ENCODE peak calls at places on chromosomes 11 and 22, in eight cellular contexts. One of them, this sample, is unnamed.

GRCh38 chr11:121762820-121763219 is 310.1 kb upstream of the SORL1-AS1 start:
- DNase-seq in PC-3: peak
- DNase-seq in NCI-H69: peak
- DNase-seq in activated CD4-positive, CD25-positive, alpha-beta regulatory T cell: no peak
- DNase-seq in Ammon's horn: peak
- DNase-seq in stimulated activated CD4-positive, alpha-beta T cell treated with anti-CD3 and anti-CD28 coated beads, Interleukin-4, amount 100 ng/mL, for 24 hours: no peak
- DNase-seq in EH: peak
- DNase-seq in EL: peak
- DNase-seq in this sample: peak

GRCh38 chr22:19941365-19942070 is at the start of the genes COMT and TXNRD2:
- DNase-seq in EL: peak
- DNase-seq in stimulated activated CD4-positive, alpha-beta T cell treated with anti-CD3 and anti-CD28 coated beads, Interleukin-4, amount 100 ng/mL, for 24 hours: peak
- DNase-seq in NCI-H69: peak
- DNase-seq in PC-3: peak
- DNase-seq in EH: peak
- DNase-seq in activated CD4-positive, CD25-positive, alpha-beta regulatory T cell: peak
- DNase-seq in Ammon's horn: peak
- DNase-seq in this sample: no peak

GRCh38 chr22:23231471-23232093 is 51.3 kb downstream of the BCR start:
- DNase-seq in EH: peak
- DNase-seq in Ammon's horn: no peak
- DNase-seq in EL: peak
- DNase-seq in PC-3: no peak
- DNase-seq in stimulated activated CD4-positive, alpha-beta T cell treated with anti-CD3 and anti-CD28 coated beads, Interleukin-4, amount 100 ng/mL, for 24 hours: no peak
- DNase-seq in activated CD4-positive, CD25-positive, alpha-beta regulatory T cell: no peak
- DNase-seq in NCI-H69: no peak
- DNase-seq in this sample: no peak

GRCh38 chr11:70024773-70025045 is 53.4 kb upstream of the ANO1 start:
- DNase-seq in EH: no peak
- DNase-seq in stimulated activated CD4-positive, alpha-beta T cell treated with anti-CD3 and anti-CD28 coated beads, Interleukin-4, amount 100 ng/mL, for 24 hours: no peak
- DNase-seq in NCI-H69: no peak
- DNase-seq in activated CD4-positive, CD25-positive, alpha-beta regulatory T cell: no peak
- DNase-seq in EL: no peak
- DNase-seq in PC-3: no peak
- DNase-seq in Ammon's horn: no peak
- DNase-seq in this sample: no peak

GRCh38 chr22:19166421-19166820 is 12.1 kb downstream of the SLC25A1 start:
- DNase-seq in EH: no peak
- DNase-seq in PC-3: no peak
- DNase-seq in Ammon's horn: no peak
- DNase-seq in activated CD4-positive, CD25-positive, alpha-beta regulatory T cell: no peak
- DNase-seq in stimulated activated CD4-positive, alpha-beta T cell treated with anti-CD3 and anti-CD28 coated beads, Interleukin-4, amount 100 ng/mL, for 24 hours: no peak
- DNase-seq in NCI-H69: no peak
- DNase-seq in EL: no peak
- DNase-seq in this sample: no peak

GRCh38 chr11:47330002-47330911 is 22.2 kb downstream of the MYBPC3 start:
- DNase-seq in Ammon's horn: no peak
- DNase-seq in stimulated activated CD4-positive, alpha-beta T cell treated with anti-CD3 and anti-CD28 coated beads, Interleukin-4, amount 100 ng/mL, for 24 hours: no peak
- DNase-seq in EL: peak
- DNase-seq in PC-3: no peak
- DNase-seq in activated CD4-positive, CD25-positive, alpha-beta regulatory T cell: no peak
- DNase-seq in NCI-H69: peak
- DNase-seq in EH: peak
- DNase-seq in this sample: peak

GRCh38 chr11:19817265-19817851 is 104.7 kb downstream of the NAV2 start:
- DNase-seq in activated CD4-positive, CD25-positive, alpha-beta regulatory T cell: no peak
- DNase-seq in EH: no peak
- DNase-seq in NCI-H69: no peak
- DNase-seq in PC-3: no peak
- DNase-seq in Ammon's horn: peak
- DNase-seq in stimulated activated CD4-positive, alpha-beta T cell treated with anti-CD3 and anti-CD28 coated beads, Interleukin-4, amount 100 ng/mL, for 24 hours: no peak
- DNase-seq in EL: no peak
- DNase-seq in this sample: no peak

GRCh38 chr11:8258771-8259170 is 4.9 kb downstream of the LMO1 start:
- DNase-seq in Ammon's horn: no peak
- DNase-seq in NCI-H69: peak
- DNase-seq in EH: peak
- DNase-seq in EL: peak
- DNase-seq in PC-3: peak
- DNase-seq in activated CD4-positive, CD25-positive, alpha-beta regulatory T cell: no peak
- DNase-seq in stimulated activated CD4-positive, alpha-beta T cell treated with anti-CD3 and anti-CD28 coated beads, Interleukin-4, amount 100 ng/mL, for 24 hours: no peak
- DNase-seq in this sample: peak

GRCh38 chr11:64347171-64347867 is 7.3 kb downstream of the CCDC88B start:
- DNase-seq in EH: no peak
- DNase-seq in Ammon's horn: no peak
- DNase-seq in NCI-H69: no peak
- DNase-seq in activated CD4-positive, CD25-positive, alpha-beta regulatory T cell: no peak
- DNase-seq in EL: no peak
- DNase-seq in PC-3: peak
- DNase-seq in stimulated activated CD4-positive, alpha-beta T cell treated with anti-CD3 and anti-CD28 coated beads, Interleukin-4, amount 100 ng/mL, for 24 hours: no peak
- DNase-seq in this sample: peak

GRCh38 chr11:13260963-13261599 is 16.5 kb upstream of the BMAL1 start:
- DNase-seq in stimulated activated CD4-positive, alpha-beta T cell treated with anti-CD3 and anti-CD28 coated beads, Interleukin-4, amount 100 ng/mL, for 24 hours: no peak
- DNase-seq in EL: peak
- DNase-seq in EH: peak
- DNase-seq in Ammon's horn: no peak
- DNase-seq in NCI-H69: no peak
- DNase-seq in activated CD4-positive, CD25-positive, alpha-beta regulatory T cell: no peak
- DNase-seq in PC-3: peak
- DNase-seq in this sample: peak

GRCh38 chr11:25992254-25992653 is 339.7 kb upstream of the ANO3 start:
- DNase-seq in stimulated activated CD4-positive, alpha-beta T cell treated with anti-CD3 and anti-CD28 coated beads, Interleukin-4, amount 100 ng/mL, for 24 hours: no peak
- DNase-seq in NCI-H69: no peak
- DNase-seq in activated CD4-positive, CD25-positive, alpha-beta regulatory T cell: no peak
- DNase-seq in Ammon's horn: no peak
- DNase-seq in EH: no peak
- DNase-seq in EL: no peak
- DNase-seq in PC-3: no peak
- DNase-seq in this sample: no peak

GRCh38 chr11:20873054-20873453 is 203.7 kb downstream of the NELL1 start:
- DNase-seq in activated CD4-positive, CD25-positive, alpha-beta regulatory T cell: no peak
- DNase-seq in EL: no peak
- DNase-seq in PC-3: peak
- DNase-seq in stimulated activated CD4-positive, alpha-beta T cell treated with anti-CD3 and anti-CD28 coated beads, Interleukin-4, amount 100 ng/mL, for 24 hours: no peak
- DNase-seq in NCI-H69: peak
- DNase-seq in Ammon's horn: peak
- DNase-seq in EH: no peak
- DNase-seq in this sample: peak

GRCh38 chr11:128776088-128776433 is 82.2 kb downstream of the FLI1 start:
- DNase-seq in EL: no peak
- DNase-seq in PC-3: no peak
- DNase-seq in EH: no peak
- DNase-seq in activated CD4-positive, CD25-positive, alpha-beta regulatory T cell: no peak
- DNase-seq in stimulated activated CD4-positive, alpha-beta T cell treated with anti-CD3 and anti-CD28 coated beads, Interleukin-4, amount 100 ng/mL, for 24 hours: peak
- DNase-seq in Ammon's horn: no peak
- DNase-seq in NCI-H69: no peak
- DNase-seq in this sample: no peak

GRCh38 chr11:45974806-45975205 is 52.4 kb downstream of the LARGE2 start:
- DNase-seq in activated CD4-positive, CD25-positive, alpha-beta regulatory T cell: no peak
- DNase-seq in Ammon's horn: no peak
- DNase-seq in EL: no peak
- DNase-seq in stimulated activated CD4-positive, alpha-beta T cell treated with anti-CD3 and anti-CD28 coated beads, Interleukin-4, amount 100 ng/mL, for 24 hours: no peak
- DNase-seq in PC-3: no peak
- DNase-seq in EH: peak
- DNase-seq in NCI-H69: no peak
- DNase-seq in this sample: no peak

GRCh38 chr11:134509381-134510068 is 97.5 kb upstream of the B3GAT1 start:
- DNase-seq in Ammon's horn: no peak
- DNase-seq in EL: no peak
- DNase-seq in EH: no peak
- DNase-seq in PC-3: no peak
- DNase-seq in activated CD4-positive, CD25-positive, alpha-beta regulatory T cell: no peak
- DNase-seq in stimulated activated CD4-positive, alpha-beta T cell treated with anti-CD3 and anti-CD28 coated beads, Interleukin-4, amount 100 ng/mL, for 24 hours: no peak
- DNase-seq in NCI-H69: no peak
- DNase-seq in this sample: no peak

GRCh38 chr11:75035911-75036536 is 47.3 kb downstream of the NEU3 start:
- DNase-seq in stimulated activated CD4-positive, alpha-beta T cell treated with anti-CD3 and anti-CD28 coated beads, Interleukin-4, amount 100 ng/mL, for 24 hours: no peak
- DNase-seq in Ammon's horn: no peak
- DNase-seq in activated CD4-positive, CD25-positive, alpha-beta regulatory T cell: no peak
- DNase-seq in PC-3: peak
- DNase-seq in NCI-H69: peak
- DNase-seq in EL: peak
- DNase-seq in EH: peak
- DNase-seq in this sample: peak

GRCh38 chr11:102390667-102391449 is 43.8 kb downstream of the BIRC2 start:
- DNase-seq in PC-3: peak
- DNase-seq in Ammon's horn: peak
- DNase-seq in EL: peak
- DNase-seq in activated CD4-positive, CD25-positive, alpha-beta regulatory T cell: peak
- DNase-seq in EH: peak
- DNase-seq in stimulated activated CD4-positive, alpha-beta T cell treated with anti-CD3 and anti-CD28 coated beads, Interleukin-4, amount 100 ng/mL, for 24 hours: peak
- DNase-seq in NCI-H69: peak
- DNase-seq in this sample: peak

GRCh38 chr11:1928038-1928890 is 8.8 kb downstream of the TNNT3 start:
- DNase-seq in EH: no peak
- DNase-seq in Ammon's horn: no peak
- DNase-seq in stimulated activated CD4-positive, alpha-beta T cell treated with anti-CD3 and anti-CD28 coated beads, Interleukin-4, amount 100 ng/mL, for 24 hours: no peak
- DNase-seq in EL: no peak
- DNase-seq in NCI-H69: no peak
- DNase-seq in PC-3: no peak
- DNase-seq in activated CD4-positive, CD25-positive, alpha-beta regulatory T cell: no peak
- DNase-seq in this sample: no peak

GRCh38 chr22:47030881-47031627 is 268.6 kb downstream of the TBC1D22A start:
- DNase-seq in activated CD4-positive, CD25-positive, alpha-beta regulatory T cell: no peak
- DNase-seq in EL: peak
- DNase-seq in Ammon's horn: no peak
- DNase-seq in NCI-H69: no peak
- DNase-seq in PC-3: peak
- DNase-seq in stimulated activated CD4-positive, alpha-beta T cell treated with anti-CD3 and anti-CD28 coated beads, Interleukin-4, amount 100 ng/mL, for 24 hours: no peak
- DNase-seq in EH: peak
- DNase-seq in this sample: no peak

GRCh38 chr11:2758751-2759150 is 59.0 kb upstream of the KCNQ1OT1 start:
- DNase-seq in EL: no peak
- DNase-seq in Ammon's horn: no peak
- DNase-seq in NCI-H69: no peak
- DNase-seq in stimulated activated CD4-positive, alpha-beta T cell treated with anti-CD3 and anti-CD28 coated beads, Interleukin-4, amount 100 ng/mL, for 24 hours: no peak
- DNase-seq in activated CD4-positive, CD25-positive, alpha-beta regulatory T cell: no peak
- DNase-seq in EH: no peak
- DNase-seq in PC-3: no peak
- DNase-seq in this sample: no peak

GRCh38 chr22:22546490-22546889 is 12.6 kb downstream of the PRAME start:
- DNase-seq in NCI-H69: no peak
- DNase-seq in EH: no peak
- DNase-seq in activated CD4-positive, CD25-positive, alpha-beta regulatory T cell: no peak
- DNase-seq in Ammon's horn: peak
- DNase-seq in PC-3: no peak
- DNase-seq in stimulated activated CD4-positive, alpha-beta T cell treated with anti-CD3 and anti-CD28 coated beads, Interleukin-4, amount 100 ng/mL, for 24 hours: no peak
- DNase-seq in EL: no peak
- DNase-seq in this sample: peak

GRCh38 chr22:36732609-36733008 is 29.1 kb upstream of the CACNG2 start:
- DNase-seq in NCI-H69: no peak
- DNase-seq in stimulated activated CD4-positive, alpha-beta T cell treated with anti-CD3 and anti-CD28 coated beads, Interleukin-4, amount 100 ng/mL, for 24 hours: no peak
- DNase-seq in activated CD4-positive, CD25-positive, alpha-beta regulatory T cell: no peak
- DNase-seq in EL: no peak
- DNase-seq in Ammon's horn: no peak
- DNase-seq in PC-3: no peak
- DNase-seq in EH: no peak
- DNase-seq in this sample: no peak

GRCh38 chr22:37167176-37167980 is 17.7 kb upstream of the IL2RB start:
- DNase-seq in activated CD4-positive, CD25-positive, alpha-beta regulatory T cell: no peak
- DNase-seq in Ammon's horn: no peak
- DNase-seq in EL: no peak
- DNase-seq in PC-3: no peak
- DNase-seq in EH: no peak
- DNase-seq in stimulated activated CD4-positive, alpha-beta T cell treated with anti-CD3 and anti-CD28 coated beads, Interleukin-4, amount 100 ng/mL, for 24 hours: no peak
- DNase-seq in NCI-H69: no peak
- DNase-seq in this sample: no peak

GRCh38 chr11:26677566-26677965 is 44.3 kb downstream of the SLC5A12 start:
- DNase-seq in NCI-H69: no peak
- DNase-seq in activated CD4-positive, CD25-positive, alpha-beta regulatory T cell: no peak
- DNase-seq in Ammon's horn: no peak
- DNase-seq in PC-3: peak
- DNase-seq in EH: no peak
- DNase-seq in stimulated activated CD4-positive, alpha-beta T cell treated with anti-CD3 and anti-CD28 coated beads, Interleukin-4, amount 100 ng/mL, for 24 hours: no peak
- DNase-seq in EL: no peak
- DNase-seq in this sample: peak

GRCh38 chr22:41094036-41094435 is 1.6 kb downstream of the EP300 start:
- DNase-seq in EH: peak
- DNase-seq in Ammon's horn: peak
- DNase-seq in stimulated activated CD4-positive, alpha-beta T cell treated with anti-CD3 and anti-CD28 coated beads, Interleukin-4, amount 100 ng/mL, for 24 hours: no peak
- DNase-seq in NCI-H69: peak
- DNase-seq in PC-3: peak
- DNase-seq in activated CD4-positive, CD25-positive, alpha-beta regulatory T cell: no peak
- DNase-seq in EL: peak
- DNase-seq in this sample: peak

GRCh38 chr11:15826826-15827225 is 529.5 kb downstream of the SOX6 start:
- DNase-seq in activated CD4-positive, CD25-positive, alpha-beta regulatory T cell: no peak
- DNase-seq in NCI-H69: peak
- DNase-seq in EL: peak
- DNase-seq in stimulated activated CD4-positive, alpha-beta T cell treated with anti-CD3 and anti-CD28 coated beads, Interleukin-4, amount 100 ng/mL, for 24 hours: no peak
- DNase-seq in Ammon's horn: peak
- DNase-seq in EH: peak
- DNase-seq in PC-3: no peak
- DNase-seq in this sample: peak

GRCh38 chr11:7612661-7613393 is 60.5 kb downstream of the CYB5R2 start:
- DNase-seq in EL: no peak
- DNase-seq in Ammon's horn: no peak
- DNase-seq in EH: peak
- DNase-seq in NCI-H69: peak
- DNase-seq in activated CD4-positive, CD25-positive, alpha-beta regulatory T cell: no peak
- DNase-seq in PC-3: peak
- DNase-seq in stimulated activated CD4-positive, alpha-beta T cell treated with anti-CD3 and anti-CD28 coated beads, Interleukin-4, amount 100 ng/mL, for 24 hours: no peak
- DNase-seq in this sample: peak

GRCh38 chr11:11510939-11511338 is 110.9 kb downstream of the GALNT18 start:
- DNase-seq in activated CD4-positive, CD25-positive, alpha-beta regulatory T cell: no peak
- DNase-seq in PC-3: no peak
- DNase-seq in EH: no peak
- DNase-seq in Ammon's horn: peak
- DNase-seq in EL: no peak
- DNase-seq in stimulated activated CD4-positive, alpha-beta T cell treated with anti-CD3 and anti-CD28 coated beads, Interleukin-4, amount 100 ng/mL, for 24 hours: no peak
- DNase-seq in NCI-H69: peak
- DNase-seq in this sample: peak

GRCh38 chr11:68683952-68684384 is 376 bp upstream of the GAL start:
- DNase-seq in NCI-H69: no peak
- DNase-seq in EH: no peak
- DNase-seq in PC-3: no peak
- DNase-seq in activated CD4-positive, CD25-positive, alpha-beta regulatory T cell: no peak
- DNase-seq in Ammon's horn: no peak
- DNase-seq in stimulated activated CD4-positive, alpha-beta T cell treated with anti-CD3 and anti-CD28 coated beads, Interleukin-4, amount 100 ng/mL, for 24 hours: no peak
- DNase-seq in EL: no peak
- DNase-seq in this sample: no peak

GRCh38 chr22:41512421-41513194 is 31.7 kb downstream of the POLR3H start:
- DNase-seq in activated CD4-positive, CD25-positive, alpha-beta regulatory T cell: no peak
- DNase-seq in PC-3: peak
- DNase-seq in NCI-H69: peak
- DNase-seq in EL: peak
- DNase-seq in Ammon's horn: no peak
- DNase-seq in EH: peak
- DNase-seq in stimulated activated CD4-positive, alpha-beta T cell treated with anti-CD3 and anti-CD28 coated beads, Interleukin-4, amount 100 ng/mL, for 24 hours: no peak
- DNase-seq in this sample: peak

GRCh38 chr11:34188181-34188580 is 82.8 kb downstream of the NAT10 start:
- DNase-seq in activated CD4-positive, CD25-positive, alpha-beta regulatory T cell: no peak
- DNase-seq in Ammon's horn: no peak
- DNase-seq in EH: no peak
- DNase-seq in NCI-H69: no peak
- DNase-seq in PC-3: no peak
- DNase-seq in EL: no peak
- DNase-seq in stimulated activated CD4-positive, alpha-beta T cell treated with anti-CD3 and anti-CD28 coated beads, Interleukin-4, amount 100 ng/mL, for 24 hours: no peak
- DNase-seq in this sample: no peak

GRCh38 chr22:18965526-18966421 is 29.7 kb upstream of the PRODH start:
- DNase-seq in activated CD4-positive, CD25-positive, alpha-beta regulatory T cell: no peak
- DNase-seq in NCI-H69: peak
- DNase-seq in stimulated activated CD4-positive, alpha-beta T cell treated with anti-CD3 and anti-CD28 coated beads, Interleukin-4, amount 100 ng/mL, for 24 hours: no peak
- DNase-seq in EH: no peak
- DNase-seq in PC-3: no peak
- DNase-seq in EL: no peak
- DNase-seq in Ammon's horn: no peak
- DNase-seq in this sample: no peak

GRCh38 chr11:7300281-7300680 is 48.6 kb downstream of the SYT9 start:
- DNase-seq in PC-3: peak
- DNase-seq in activated CD4-positive, CD25-positive, alpha-beta regulatory T cell: no peak
- DNase-seq in NCI-H69: no peak
- DNase-seq in stimulated activated CD4-positive, alpha-beta T cell treated with anti-CD3 and anti-CD28 coated beads, Interleukin-4, amount 100 ng/mL, for 24 hours: no peak
- DNase-seq in Ammon's horn: no peak
- DNase-seq in EL: peak
- DNase-seq in EH: no peak
- DNase-seq in this sample: no peak